ENCODE peak calls at places on chromosomes 5 and 9, in nine cellular contexts. V, B, N, I, R, D, G, A and C are unnamed samples.

GRCh38 chr5:158910782-158911692 is 188.7 kb downstream of the EBF1 start:
- DNase-seq in V (peak), B (no peak), N (no peak), I (no peak), R (no peak), D (peak), G (no peak), A (no peak), C (no peak)

GRCh38 chr9:114501786-114502682 is 3.2 kb downstream of the WHRN start:
- DNase-seq in V (no peak), B (no peak), N (no peak), I (no peak), R (peak), D (peak), G (no peak), A (peak), C (no peak)

GRCh38 chr5:6683241-6683640 is 30.0 kb upstream of the TENT4A start:
- DNase-seq in V (no peak), B (no peak), N (no peak), I (no peak), R (no peak), D (no peak), G (no peak), A (no peak), C (no peak)

GRCh38 chr9:133950206-133950915 is 41.8 kb downstream of the VAV2 start:
- DNase-seq in V (no peak), B (peak), N (peak), I (no peak), R (no peak), D (peak), G (no peak), A (no peak), C (no peak)

GRCh38 chr9:125258832-125259534 is 2.6 kb upstream of the GAPVD1 start:
- DNase-seq in V (no peak), B (no peak), N (no peak), I (peak), R (peak), D (no peak), G (no peak), A (no peak), C (no peak)

GRCh38 chr5:16570121-16570815 is 46.5 kb downstream of the RETREG1 start:
- DNase-seq in V (no peak), B (no peak), N (no peak), I (no peak), R (no peak), D (peak), G (no peak), A (no peak), C (no peak)

GRCh38 chr9:37965116-37965515 is 61.2 kb upstream of the SLC25A51 start:
- DNase-seq in V (no peak), B (no peak), N (no peak), I (no peak), R (no peak), D (no peak), G (no peak), A (no peak), C (no peak)

GRCh38 chr5:9233712-9234111 is 312.2 kb downstream of the SEMA5A start:
- DNase-seq in V (no peak), B (no peak), N (no peak), I (no peak), R (no peak), D (peak), G (no peak), A (no peak), C (no peak)

GRCh38 chr9:33125871-33126822 is 41.0 kb downstream of the B4GALT1 start:
- DNase-seq in V (no peak), B (no peak), N (no peak), I (peak), R (no peak), D (peak), G (no peak), A (no peak), C (no peak)

GRCh38 chr9:131690462-131690861 is 49.4 kb downstream of the RAPGEF1 start:
- DNase-seq in V (no peak), B (no peak), N (no peak), I (no peak), R (no peak), D (no peak), G (no peak), A (no peak), C (no peak)

GRCh38 chr9:135086597-135087488 is 625 bp upstream of the OLFM1 start:
- DNase-seq in V (no peak), B (no peak), N (no peak), I (no peak), R (no peak), D (no peak), G (no peak), A (no peak), C (no peak)

GRCh38 chr9:99425124-99425523 is 203.0 kb downstream of the SEC61B start:
- DNase-seq in V (no peak), B (no peak), N (no peak), I (no peak), R (no peak), D (no peak), G (no peak), A (no peak), C (no peak)

GRCh38 chr9:115261656-115262081 is 143.7 kb upstream of the TNC start:
- DNase-seq in V (no peak), B (no peak), N (no peak), I (no peak), R (no peak), D (peak), G (no peak), A (no peak), C (no peak)

GRCh38 chr9:110069326-110070248 is 138.4 kb downstream of the C9orf152 start:
- DNase-seq in V (no peak), B (peak), N (peak), I (no peak), R (no peak), D (peak), G (no peak), A (no peak), C (no peak)

GRCh38 chr5:132064738-132065331 is 4.4 kb downstream of the IL3 start:
- DNase-seq in V (peak), B (peak), N (peak), I (peak), R (peak), D (peak), G (peak), A (peak), C (peak)

GRCh38 chr9:125990793-125991220 is 243.6 kb downstream of the PBX3 start:
- DNase-seq in V (no peak), B (no peak), N (peak), I (no peak), R (no peak), D (no peak), G (no peak), A (no peak), C (no peak)

GRCh38 chr5:90783460-90784333 is 225.1 kb downstream of the ADGRV1 start:
- DNase-seq in V (peak), B (peak), N (peak), I (peak), R (peak), D (peak), G (peak), A (peak), C (peak)

GRCh38 chr5:39740404-39740803 is 315.6 kb upstream of the DAB2 start:
- DNase-seq in V (no peak), B (no peak), N (no peak), I (no peak), R (no peak), D (no peak), G (no peak), A (no peak), C (no peak)

GRCh38 chr5:1254196-1254595 is 29.0 kb downstream of the SLC6A18 start:
- DNase-seq in V (no peak), B (no peak), N (no peak), I (no peak), R (no peak), D (no peak), G (no peak), A (no peak), C (no peak)